ENCODE peak calls at places on chromosomes 13 and 19, in seven cellular contexts. M, F, T, V, X, Y and E are unnamed samples.
A peak's percentile ranks its signal among the peaks of the same experiment; 100 is the strongest.

GRCh38 chr19:17379221-17379631 is 2.1 kb upstream of the PLVAP start:
- DNase-seq in M (no peak), F (no peak), T (no peak), V (no peak), X (no peak), Y (no peak), E (no peak)

GRCh38 chr19:42066075-42066754 is 3.8 kb downstream of the GRIK5 start:
- DNase-seq in M (no peak), F (no peak), T (no peak), V (no peak), X (peak; percentile 40), Y (peak; percentile 19), E (peak; percentile 36)

GRCh38 chr13:97434417-97435296 is 688 bp downstream of the RAP2A start:
- DNase-seq in M (peak; percentile 45), F (peak; percentile 44), T (peak; percentile 17), V (peak; percentile 32), X (peak; percentile 15), Y (peak; percentile 20), E (peak; percentile 39)

GRCh38 chr13:46012404-46012803 is 40.1 kb downstream of the ZC3H13 start:
- DNase-seq in M (no peak), F (no peak), T (no peak), V (no peak), X (peak; percentile 57), Y (no peak), E (no peak)

GRCh38 chr13:41132512-41133152 is at the start of gene KBTBD6:
- DNase-seq in M (peak; percentile 97), F (peak; percentile 94), T (peak; percentile 84), V (peak; percentile 97), X (peak; percentile 98), Y (peak; percentile 99), E (peak; percentile 100)

GRCh38 chr19:16778796-16779411 is 50.3 kb upstream of the SIN3B start:
- DNase-seq in M (no peak), F (peak; percentile 46), T (no peak), V (peak; percentile 39), X (peak; percentile 78), Y (peak; percentile 55), E (peak; percentile 77)

GRCh38 chr19:17260842-17261325 is 3.7 kb downstream of the USHBP1 start:
- DNase-seq in M (peak; percentile 67), F (peak; percentile 76), T (peak; percentile 43), V (peak; percentile 88), X (peak; percentile 89), Y (peak; percentile 64), E (peak; percentile 88)

GRCh38 chr13:100024023-100024422 is 42.4 kb downstream of the ZIC2 start:
- DNase-seq in M (no peak), F (no peak), T (no peak), V (no peak), X (no peak), Y (no peak), E (no peak)

GRCh38 chr13:59641758-59642157 is 522.0 kb downstream of the DIAPH3 start:
- DNase-seq in M (no peak), F (no peak), T (no peak), V (no peak), X (no peak), Y (no peak), E (peak; percentile 33)

GRCh38 chr13:108033800-108034707 is 181.3 kb downstream of the LIG4 start:
- DNase-seq in M (no peak), F (no peak), T (no peak), V (peak; percentile 6), X (peak; percentile 47), Y (no peak), E (no peak)

GRCh38 chr13:45950343-45950995 is 98.9 kb upstream of the SIAH3 start:
- DNase-seq in M (no peak), F (no peak), T (no peak), V (peak; percentile 15), X (no peak), Y (peak; percentile 26), E (no peak)

GRCh38 chr13:37164635-37165034 is 59.2 kb upstream of the CSNK1A1L start:
- DNase-seq in M (no peak), F (no peak), T (no peak), V (no peak), X (no peak), Y (no peak), E (no peak)

GRCh38 chr13:113460599-113460998 is 7.3 kb upstream of the ADPRHL1 start:
- DNase-seq in M (no peak), F (no peak), T (no peak), V (no peak), X (no peak), Y (no peak), E (no peak)

GRCh38 chr13:113460064-113460555 is 6.8 kb upstream of the ADPRHL1 start:
- DNase-seq in M (no peak), F (no peak), T (no peak), V (no peak), X (no peak), Y (no peak), E (no peak)

GRCh38 chr13:113458218-113459065 is 5.2 kb upstream of the ADPRHL1 start:
- DNase-seq in M (no peak), F (no peak), T (no peak), V (no peak), X (no peak), Y (peak; percentile 55), E (peak; percentile 93)

GRCh38 chr13:113464476-113464875 is 11.2 kb upstream of the ADPRHL1 start:
- DNase-seq in M (no peak), F (no peak), T (no peak), V (no peak), X (no peak), Y (no peak), E (no peak)

DNA sequence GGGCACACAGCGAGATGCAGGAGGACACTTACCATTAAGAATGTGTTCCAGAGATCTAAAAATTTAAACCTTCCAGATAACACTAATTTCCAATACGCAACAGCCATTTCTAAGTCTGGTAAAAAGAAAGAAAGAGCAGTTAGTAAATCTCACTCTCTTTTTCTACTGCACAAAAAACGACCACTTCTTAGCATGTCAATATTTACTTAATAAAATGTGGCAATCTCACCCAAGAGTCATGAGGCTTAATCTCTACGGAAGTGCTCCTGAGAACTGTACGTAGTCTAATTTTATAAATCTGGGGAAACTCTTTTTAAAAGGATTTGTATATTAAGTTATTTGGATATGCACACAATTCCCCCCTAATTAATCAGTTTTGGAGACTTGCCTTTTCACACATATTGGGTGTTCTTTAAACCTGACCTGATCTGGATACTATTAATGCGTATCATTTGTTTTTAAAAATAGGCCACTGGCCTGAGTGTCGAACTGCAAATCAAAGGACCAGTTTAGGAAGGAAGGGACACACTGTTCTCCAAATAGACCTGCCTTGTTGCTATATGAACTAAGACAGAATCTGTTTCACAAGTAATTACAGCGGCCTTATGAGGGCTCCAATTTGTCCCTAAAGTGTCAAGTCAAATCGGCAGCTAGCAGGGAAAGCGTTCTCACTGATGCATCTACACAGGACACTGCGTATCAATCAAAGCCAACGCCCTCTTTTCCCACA is 7.9 kb upstream of the ADPRHL1 start:
- DNase-seq in M (no peak), F (no peak), T (no peak), V (no peak), X (no peak), Y (no peak), E (no peak)
- TF ChIP-seq CTCF in M (no peak), F (no peak), T (no peak), V (no peak), X (no peak), Y (no peak), E (no peak)

DNA sequence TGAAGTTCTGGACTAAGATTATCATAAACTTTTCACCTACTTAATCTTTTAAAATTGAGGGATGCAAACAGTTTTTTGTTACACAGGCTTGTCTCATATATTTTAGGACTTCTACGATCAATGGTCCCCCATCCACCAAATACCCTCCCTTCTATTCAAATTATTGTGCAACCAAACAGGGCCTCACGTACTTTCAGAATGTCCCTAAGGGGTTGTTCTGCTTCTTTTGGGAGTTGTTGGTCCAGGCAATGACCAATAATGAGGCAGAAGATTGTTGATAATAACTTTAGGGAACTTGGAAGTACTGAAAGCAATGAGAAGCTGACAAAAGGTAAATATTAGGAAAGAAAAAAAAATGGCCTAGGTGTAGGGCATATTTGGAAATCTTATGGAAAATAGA is 2.9 kb downstream of the DNAJC15 start:
- DNase-seq in M (no peak), F (no peak), T (no peak), V (no peak), X (no peak), Y (no peak), E (no peak)
- H3K4me1 ChIP-seq in M (no peaks in the 10 kb centered on the region), F (no peaks in the 10 kb centered on the region), T (peaks cover 12% of the 10 kb centered on the region), V (peaks cover 12% of the 10 kb centered on the region), X (no peaks in the 10 kb centered on the region), Y (peaks cover 3% of the 10 kb centered on the region), E (no peaks in the 10 kb centered on the region)

GRCh38 chr13:27928805-27929753 is 9.3 kb downstream of the PDX1 start:
- DNase-seq in M (no peak), F (no peak), T (no peak), V (no peak), X (no peak), Y (no peak), E (no peak)
- H3K27me3 ChIP-seq in M (peaks cover 56% of the 10 kb centered on the region), F (peaks cover 2% of the 10 kb centered on the region), T (peaks cover 93% of the 10 kb centered on the region), V (no peaks in the 10 kb centered on the region), X (peaks cover 49% of the 10 kb centered on the region), Y (peaks cover 73% of the 10 kb centered on the region), E (peaks cover 79% of the 10 kb centered on the region)

GRCh38 chr19:9720541-9720940 is 45.6 kb upstream of the ZNF562 start:
- DNase-seq in M (no peak), F (no peak), T (no peak), V (no peak), X (no peak), Y (no peak), E (no peak)
- TF ChIP-seq CTCF in M (no peak), F (no peak), T (no peak), V (no peak), X (no peak), Y (no peak), E (no peak)